ENCODE peak calls at places on chromosomes 5 and 9, in five cellular contexts. C is GM12892, B is HCT116, M is breast epithelium, D is spleen. S is an unnamed sample.

GRCh38 chr9:6214903-6215302 is 704 bp upstream of the IL33 start:
- DNase-seq in C (no peak), M (no peak), B (no peak), D (no peak), S (no peak)

GRCh38 chr5:137129906-137130680 is 369.0 kb downstream of the SPOCK1 start:
- DNase-seq in D (no peak), M (no peak), B (no peak), C (no peak), S (no peak)

GRCh38 chr5:59813761-59814562 is 79.6 kb downstream of the PDE4D start:
- DNase-seq in B (peak), M (no peak), D (no peak), C (no peak), S (no peak)

GRCh38 chr9:129990269-129991005 is 52.6 kb downstream of the FNBP1 start:
- DNase-seq in D (no peak), M (no peak), C (no peak), B (no peak), S (no peak)

GRCh38 chr5:17156463-17156862 is 61.0 kb upstream of the BASP1 start:
- DNase-seq in D (no peak), M (no peak), C (no peak), B (no peak), S (no peak)

GRCh38 chr5:98917433-98917832 is 11.4 kb downstream of the CHD1 start:
- DNase-seq in M (no peak), C (no peak), D (no peak), B (no peak), S (no peak)

GRCh38 chr5:173075137-173075868 is 19.2 kb downstream of the CREBRF start:
- DNase-seq in M (no peak), B (no peak), D (no peak), C (no peak), S (no peak)

GRCh38 chr9:129898205-129898604 is 62.9 kb downstream of the USP20 start:
- DNase-seq in B (no peak), D (no peak), C (no peak), M (no peak), S (no peak)

GRCh38 chr9:38046669-38047300 is 22.2 kb downstream of the SHB start:
- DNase-seq in B (peak), C (no peak), M (peak), D (no peak), S (no peak)

GRCh38 chr9:121783126-121783522 is 131.7 kb downstream of the DAB2IP start:
- DNase-seq in M (no peak), D (no peak), B (no peak), C (peak), S (no peak)

GRCh38 chr5:146645382-146645781 is 129.4 kb upstream of the GPR151 start:
- DNase-seq in D (no peak), C (no peak), B (no peak), M (no peak), S (no peak)

GRCh38 chr9:95857122-95857521 is 18.4 kb upstream of the ERCC6L2 start:
- DNase-seq in D (no peak), B (no peak), M (no peak), C (no peak), S (no peak)

GRCh38 chr9:134607971-134608370 is 33.6 kb upstream of the COL5A1 start:
- DNase-seq in C (no peak), D (no peak), M (no peak), B (no peak), S (no peak)

GRCh38 chr5:154971501-154971900 is 30.6 kb downstream of the MRPL22 start:
- DNase-seq in B (no peak), C (no peak), M (no peak), D (no peak), S (no peak)

GRCh38 chr5:141560141-141560540 is 58.7 kb downstream of the DIAPH1 start:
- DNase-seq in C (no peak), D (no peak), B (no peak), M (no peak), S (no peak)

GRCh38 chr9:106860731-106861584 is 2.0 kb upstream of the ZNF462 start:
- DNase-seq in C (no peak), B (no peak), M (peak), D (no peak), S (no peak)

GRCh38 chr9:133419005-133419404 is 1.2 kb upstream of the REXO4 start:
- DNase-seq in C (no peak), M (no peak), D (no peak), B (no peak), S (no peak)

GRCh38 chr9:107712390-107712789 is 222.8 kb upstream of the KLF4 start:
- DNase-seq in D (no peak), M (no peak), B (peak), C (no peak), S (no peak)

GRCh38 chr9:20618361-20618799 is 3.9 kb downstream of the MLLT3 start:
- DNase-seq in B (no peak), M (no peak), D (no peak), C (no peak), S (no peak)

GRCh38 chr5:134085411-134085810 is 29.1 kb upstream of the TCF7 start:
- DNase-seq in D (no peak), B (no peak), M (no peak), C (no peak), S (no peak)

GRCh38 chr9:36597412-36598178 is 24.9 kb downstream of the MELK start:
- DNase-seq in D (no peak), B (peak), M (no peak), C (no peak), S (no peak)

GRCh38 chr5:74281191-74281590 is 359.3 kb downstream of the ENC1 start:
- DNase-seq in B (no peak), D (no peak), C (no peak), M (no peak), S (peak)

GRCh38 chr9:91036826-91037510 is 235.3 kb downstream of the SYK start:
- DNase-seq in D (peak), C (no peak), M (peak), B (peak), S (peak)
- TF ChIP-seq POLR2A in D (no peak), C (no peak), M (no peak), B (no peak), S (no peak)

DNA sequence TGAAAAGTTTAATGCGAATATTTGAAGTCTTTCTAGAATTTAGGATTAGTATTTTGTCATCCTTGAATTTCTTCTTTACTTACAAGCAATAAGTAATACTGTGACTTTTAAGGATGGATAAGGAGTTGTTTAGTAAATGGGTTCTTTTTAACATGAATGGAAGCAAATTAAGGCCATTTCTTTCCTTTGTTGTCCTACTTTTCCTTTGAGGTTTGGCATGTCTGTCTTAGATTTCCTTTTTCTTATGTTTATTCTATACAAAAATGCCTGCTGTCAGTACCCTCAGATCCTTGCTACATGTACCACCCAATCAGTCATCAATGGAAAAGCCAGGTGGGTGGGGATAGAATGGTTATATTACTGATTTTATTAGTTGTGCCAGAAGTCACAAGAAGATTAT is 10.2 kb downstream of the STX17 start:
- DNase-seq in B (no peak), D (no peak), C (no peak), M (no peak), S (no peak)
- TF ChIP-seq POLR2AphosphoS5 in B (no peak), D (no peak), C (no peak), M (no peak), S (no peak)

GRCh38 chr5:139197710-139198669 is at the start of gene SIL1:
- DNase-seq in C (peak), B (peak), M (peak), D (peak), S (peak)
- TF ChIP-seq POLR2A in C (peak), B (peak), M (peak), D (peak), S (peak)

GRCh38 chr5:69099302-69099701 is 5.5 kb downstream of the SLC30A5 start:
- DNase-seq in D (no peak), M (no peak), B (no peak), C (no peak), S (no peak)

GRCh38 chr5:69091771-69092170 is 2.0 kb upstream of the SLC30A5 start:
- DNase-seq in M (no peak), D (no peak), B (no peak), C (no peak), S (no peak)

GRCh38 chr5:69092969-69093368 is 845 bp upstream of the SLC30A5 start:
- DNase-seq in M (no peak), C (no peak), B (no peak), D (no peak), S (no peak)

DNA sequence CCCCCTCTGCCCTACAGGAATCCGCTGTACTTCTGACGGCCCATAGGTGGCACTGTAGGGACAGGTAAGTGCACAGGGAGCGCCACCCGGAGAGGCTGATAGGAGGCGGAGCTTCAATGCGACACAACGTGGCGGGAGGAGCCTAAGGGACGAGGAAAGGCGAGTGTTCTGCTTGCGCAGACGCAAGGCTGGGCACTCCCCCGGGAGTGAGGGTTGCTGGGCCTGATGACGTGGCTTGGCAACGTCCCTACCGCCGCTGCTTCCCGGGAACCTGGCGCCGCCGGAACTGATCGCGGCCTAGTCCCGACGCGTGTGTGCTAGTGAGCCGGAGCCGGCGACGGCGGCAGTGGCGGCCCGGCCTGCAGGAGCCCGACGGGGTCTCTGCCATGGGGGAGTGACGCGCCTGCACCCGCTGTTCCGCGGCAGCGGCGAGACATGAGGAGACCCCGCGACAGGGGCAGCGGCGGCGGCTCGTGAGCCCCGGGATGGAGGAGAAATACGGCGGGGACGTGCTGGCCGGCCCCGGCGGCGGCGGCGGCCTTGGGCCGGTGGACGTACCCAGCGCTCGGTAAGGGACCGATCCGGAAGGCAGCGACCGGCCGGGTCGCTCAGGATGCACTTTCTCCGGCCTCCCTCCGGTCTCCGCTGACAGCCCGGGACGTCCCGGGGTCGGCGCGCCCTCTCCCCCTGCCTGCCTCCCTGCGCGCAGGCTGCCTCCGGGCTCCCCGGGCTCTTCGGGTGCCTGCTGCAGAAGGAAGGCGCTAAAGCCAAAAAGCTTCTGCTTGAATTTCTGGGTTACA is at the start of gene SLC30A5:
- DNase-seq in B (peak), D (peak), C (peak), M (peak), S (peak)
- TF ChIP-seq POLR2AphosphoS5 in B (peak), D (peak), C (peak), M (peak), S (peak)

DNA sequence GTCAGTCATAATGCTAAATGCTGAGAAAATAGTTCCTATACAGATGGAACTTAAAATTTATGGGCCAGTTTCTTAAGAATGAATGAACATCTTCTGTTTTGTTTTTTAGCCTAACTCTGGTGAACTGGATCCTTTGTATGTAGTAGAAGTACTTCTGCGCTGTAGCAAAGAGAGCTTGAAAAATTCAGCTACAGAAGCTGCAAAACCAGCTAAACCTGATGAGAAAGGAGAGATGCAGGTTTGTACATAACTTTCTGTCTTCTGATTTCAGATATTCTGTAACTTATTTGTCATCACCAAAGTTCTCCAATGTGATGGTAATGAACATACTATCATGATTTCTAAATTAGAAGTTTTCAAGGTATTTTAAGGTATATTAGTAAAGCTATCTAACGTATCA is 80.1 kb downstream of the MTREX start:
- DNase-seq in D (no peak), M (no peak), C (no peak), B (no peak), S (no peak)
- TF ChIP-seq POLR2A in D (no peak), M (no peak), C (no peak), B (no peak), S (no peak)

DNA sequence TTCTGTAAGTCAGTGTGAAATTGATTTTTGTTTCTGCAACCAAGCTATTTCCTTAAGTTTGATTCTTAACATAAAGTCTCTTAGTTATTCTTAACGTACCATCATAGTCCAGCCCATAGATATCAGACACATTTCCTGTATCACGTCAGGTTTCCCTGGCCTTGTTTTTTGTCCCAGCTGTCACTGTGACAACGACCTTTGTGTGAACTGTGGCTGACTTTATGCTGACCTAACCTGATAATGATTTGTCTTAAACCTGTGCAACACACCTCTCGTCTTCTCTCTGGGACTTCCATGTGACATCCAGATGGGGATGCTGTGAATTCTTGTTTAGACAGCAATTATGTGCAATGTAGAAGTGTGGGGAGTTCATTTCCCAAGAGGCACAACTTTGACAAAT is 662.9 kb downstream of the PTPRD start:
- DNase-seq in B (no peak), D (no peak), M (no peak), C (no peak), S (no peak)
- TF ChIP-seq POLR2AphosphoS5 in B (no peak), D (no peak), M (no peak), C (no peak), S (no peak)

GRCh38 chr5:112217847-112218579 is 201.1 kb downstream of the EPB41L4A start:
- DNase-seq in M (no peak), B (no peak), D (no peak), C (no peak), S (no peak)

GRCh38 chr5:112216140-112216539 is 202.9 kb downstream of the EPB41L4A start:
- DNase-seq in C (no peak), B (no peak), M (no peak), D (no peak), S (no peak)

GRCh38 chr5:112221118-112221517 is 198.0 kb downstream of the EPB41L4A start:
- DNase-seq in C (no peak), B (no peak), M (no peak), D (no peak), S (no peak)

DNA sequence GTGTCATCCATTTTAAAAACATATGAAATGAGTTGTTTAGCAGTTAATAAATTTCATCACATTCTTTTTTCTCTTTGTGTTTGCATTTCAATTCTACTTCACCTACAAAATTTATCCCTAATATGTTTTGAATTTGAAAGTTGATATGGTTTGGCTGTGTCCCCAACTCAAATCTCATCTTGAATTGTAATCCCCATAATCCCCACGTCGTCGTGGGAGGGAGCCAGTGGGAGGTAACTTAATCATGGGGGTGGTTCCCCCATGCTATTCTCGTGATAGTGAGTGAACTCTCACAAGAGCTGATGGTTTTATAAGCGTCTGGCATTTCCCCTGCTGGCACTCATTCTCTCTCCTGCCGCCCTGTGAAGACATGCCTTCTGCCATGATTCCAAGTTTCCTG is 200.1 kb downstream of the EPB41L4A start:
- DNase-seq in C (no peak), M (no peak), D (no peak), B (no peak), S (no peak)
- TF ChIP-seq POLR2A in C (no peak), M (no peak), D (no peak), B (no peak), S (no peak)

S was measured in esophagus muscularis mucosa.